ENCODE peak calls at places on chromosomes 7 and 10, in four cellular contexts. E is stomach, Q is nephron progenitor cell, S is DND-41. D is an unnamed sample.

GRCh38 chr7:7969306-7970112 is 913 bp downstream of the GLCCI1 start:
- DNase-seq in E (peak; percentile 33), S (peak; percentile 47), Q (peak; percentile 51), D (no peak)

GRCh38 chr7:150351587-150352194 is 10.3 kb upstream of the RARRES2 start:
- DNase-seq in E (no peak), S (no peak), Q (no peak), D (no peak)

GRCh38 chr10:22716943-22717342 is 2.6 kb upstream of the PIP4K2A start:
- DNase-seq in S (no peak), E (no peak), Q (no peak), D (no peak)

GRCh38 chr7:157211710-157212109 is 73.0 kb downstream of the UBE3C start:
- DNase-seq in S (no peak), Q (no peak), E (no peak), D (no peak)

GRCh38 chr7:139543801-139544603 is 20.5 kb downstream of the CLEC2L start:
- DNase-seq in S (peak; percentile 18), E (no peak), Q (peak; percentile 31), D (no peak)

GRCh38 chr7:82542665-82543064 is 99.1 kb upstream of the CACNA2D1 start:
- DNase-seq in S (no peak), Q (no peak), E (no peak), D (no peak)

GRCh38 chr7:54390565-54390964 is 151.6 kb upstream of the VSTM2A start:
- DNase-seq in Q (no peak), E (no peak), S (no peak), D (no peak)

GRCh38 chr10:16566202-16566805 is 44.6 kb upstream of the C1QL3 start:
- DNase-seq in Q (no peak), S (no peak), E (no peak), D (no peak)

GRCh38 chr7:103752995-103753394 is 236.5 kb downstream of the RELN start:
- DNase-seq in Q (no peak), S (no peak), E (no peak), D (no peak)

GRCh38 chr7:92785923-92786322 is 50.5 kb downstream of the CDK6 start:
- DNase-seq in E (no peak), Q (no peak), S (no peak), D (no peak)

GRCh38 chr10:92695679-92696605 is 6.2 kb downstream of the HHEX start:
- DNase-seq in Q (peak; percentile 62), S (no peak), E (no peak), D (no peak)

GRCh38 chr7:154767821-154768415 is 235.0 kb downstream of the PAXIP1 start:
- DNase-seq in Q (no peak), E (no peak), S (no peak), D (no peak)

GRCh38 chr10:22174442-22174841 is 43.4 kb downstream of the EBLN1 start:
- DNase-seq in E (no peak), Q (no peak), S (no peak), D (no peak)

GRCh38 chr7:92360387-92360786 is 86.9 kb upstream of the GATAD1 start:
- DNase-seq in E (no peak), Q (no peak), S (no peak), D (no peak)

GRCh38 chr7:129550673-129551360 is 48.5 kb downstream of the SMKR1 start:
- DNase-seq in S (no peak), E (no peak), Q (no peak), D (no peak)

GRCh38 chr7:127891144-127891543 is 140.1 kb downstream of the LRRC4 start:
- DNase-seq in Q (no peak), S (no peak), E (no peak), D (no peak)

GRCh38 chr7:137652721-137653120 is 194.1 kb downstream of the DGKI start:
- DNase-seq in E (no peak), S (no peak), Q (no peak), D (no peak)

GRCh38 chr10:124117511-124117785 is 24.1 kb upstream of the CHST15 start:
- DNase-seq in E (no peak), S (no peak), Q (no peak), D (no peak)

GRCh38 chr10:79102056-79102874 is 33.5 kb downstream of the ZMIZ1 start:
- DNase-seq in Q (peak; percentile 62), E (peak; percentile 65), S (peak; percentile 39), D (no peak)

GRCh38 chr7:70289067-70289466 is 690.8 kb downstream of the AUTS2 start:
- DNase-seq in E (no peak), S (no peak), Q (no peak), D (no peak)

GRCh38 chr10:35650894-35651293 is 8.8 kb upstream of the FZD8 start:
- DNase-seq in Q (no peak), S (no peak), E (no peak), D (no peak)

GRCh38 chr10:57964371-57964770 is 303.3 kb downstream of the IPMK start:
- DNase-seq in S (no peak), Q (no peak), E (no peak), D (no peak)

GRCh38 chr7:20998309-20998708 is 211.6 kb upstream of the SP8 start:
- DNase-seq in Q (no peak), S (no peak), E (no peak), D (no peak)

GRCh38 chr10:33136271-33136670 is 178.2 kb upstream of the ITGB1 start:
- DNase-seq in Q (no peak), S (no peak), E (no peak), D (no peak)

GRCh38 chr10:955127-955819 is 23.8 kb upstream of the LARP4B start:
- DNase-seq in Q (no peak), E (no peak), S (no peak), D (no peak)

GRCh38 chr10:60917331-60918280 is 26.4 kb downstream of the RHOBTB1 start:
- DNase-seq in S (no peak), Q (no peak), E (no peak), D (no peak)

GRCh38 chr7:112770051-112770450 is 20.1 kb downstream of the TMEM168 start:
- DNase-seq in E (no peak), S (no peak), Q (no peak), D (no peak)

GRCh38 chr7:78529392-78529791 is 730.8 kb downstream of the PHTF2 start:
- DNase-seq in S (no peak), Q (no peak), E (no peak), D (no peak)

GRCh38 chr10:128781636-128782035 is 655.4 kb upstream of the MKI67 start:
- DNase-seq in S (no peak), Q (no peak), E (no peak), D (peak; percentile 20)

GRCh38 chr7:75054744-75055527 is 18.7 kb downstream of the RCC1L start:
- DNase-seq in Q (no peak), S (no peak), E (no peak), D (no peak)

GRCh38 chr10:63819753-63820347 is 298.6 kb downstream of the REEP3 start:
- DNase-seq in E (peak; percentile 72), S (peak; percentile 35), Q (peak; percentile 79), D (no peak)

GRCh38 chr7:2554654-2555053 is 670 bp downstream of the BRAT1 start:
- DNase-seq in Q (no peak), E (no peak), S (peak; percentile 20), D (no peak)
- TF ChIP-seq CTCF in Q (no peak), E (no peak), S (no peak), D (no peak)

DNA sequence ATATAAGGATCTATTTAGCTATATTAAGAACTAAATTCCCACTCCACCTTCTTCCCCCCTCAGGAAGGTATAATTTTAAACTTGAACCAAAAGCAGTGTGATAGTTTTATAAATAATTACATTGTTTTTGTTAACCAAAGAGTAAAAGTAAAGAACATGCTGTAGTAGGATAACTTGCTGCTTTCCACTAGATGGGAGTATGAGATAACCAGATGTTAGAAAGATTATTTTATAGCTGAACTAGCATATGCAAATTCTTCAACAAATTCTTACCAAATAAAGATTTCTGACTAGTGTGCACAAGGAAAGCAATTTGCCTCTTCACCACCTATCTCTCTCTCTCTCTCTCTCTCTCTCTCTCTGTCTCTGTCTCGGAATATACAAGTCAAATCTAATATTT is 31.8 kb downstream of the TES start:
- DNase-seq in S (no peak), E (no peak), Q (no peak), D (no peak)
- TF ChIP-seq CTCF in S (peak; percentile 9), E (no peak), Q (no peak), D (no peak)

GRCh38 chr10:102813017-102813541 is 24.1 kb downstream of the CYP17A1 start:
- DNase-seq in E (no peak), S (no peak), Q (no peak), D (no peak)

GRCh38 chr10:102814456-102814871 is 22.7 kb downstream of the CYP17A1 start:
- DNase-seq in S (no peak), E (peak; percentile 53), Q (no peak), D (no peak)

GRCh38 chr10:102811346-102811745 is 25.9 kb downstream of the CYP17A1 start:
- DNase-seq in E (no peak), S (no peak), Q (no peak), D (no peak)

GRCh38 chr10:102813734-102814455 is 23.3 kb downstream of the CYP17A1 start:
- DNase-seq in S (no peak), Q (no peak), E (peak; percentile 72), D (no peak)

DNA sequence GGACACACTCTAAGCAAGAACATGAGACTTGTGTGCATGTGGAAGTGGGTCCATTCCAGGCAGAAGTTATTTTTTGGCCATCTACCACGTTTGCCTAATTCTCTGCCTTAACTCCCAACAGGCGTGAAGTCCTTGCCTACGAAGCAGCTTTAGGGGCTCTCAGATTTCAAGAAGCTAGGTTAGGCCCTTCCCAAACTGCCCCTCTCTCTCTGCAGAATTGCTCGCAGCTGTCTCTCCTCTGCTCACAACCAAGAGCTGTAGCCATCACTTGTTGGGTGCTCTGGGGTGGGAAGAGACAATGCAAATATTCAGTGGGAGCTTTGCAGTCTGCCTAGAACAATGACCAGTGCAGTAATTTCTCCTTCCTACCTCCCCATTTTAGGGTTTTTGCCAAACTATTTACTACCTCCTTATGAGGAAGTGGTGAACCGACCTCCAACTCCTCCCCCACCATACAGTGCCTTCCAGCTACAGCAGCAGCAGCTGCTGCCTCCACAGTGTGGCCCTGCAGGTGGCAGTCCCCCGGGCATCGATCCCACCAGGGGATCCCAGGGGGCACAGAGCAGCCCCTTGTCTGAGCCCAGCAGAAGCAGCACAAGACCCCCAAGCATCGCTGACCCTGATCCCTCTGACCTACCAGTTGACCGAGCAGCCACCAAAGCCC is 24.9 kb downstream of the CYP17A1 start:
- DNase-seq in E (no peak), Q (no peak), S (peak; percentile 87), D (no peak)
- TF ChIP-seq CTCF in E (no peak), Q (no peak), S (peak; percentile 64), D (no peak)

DNA sequence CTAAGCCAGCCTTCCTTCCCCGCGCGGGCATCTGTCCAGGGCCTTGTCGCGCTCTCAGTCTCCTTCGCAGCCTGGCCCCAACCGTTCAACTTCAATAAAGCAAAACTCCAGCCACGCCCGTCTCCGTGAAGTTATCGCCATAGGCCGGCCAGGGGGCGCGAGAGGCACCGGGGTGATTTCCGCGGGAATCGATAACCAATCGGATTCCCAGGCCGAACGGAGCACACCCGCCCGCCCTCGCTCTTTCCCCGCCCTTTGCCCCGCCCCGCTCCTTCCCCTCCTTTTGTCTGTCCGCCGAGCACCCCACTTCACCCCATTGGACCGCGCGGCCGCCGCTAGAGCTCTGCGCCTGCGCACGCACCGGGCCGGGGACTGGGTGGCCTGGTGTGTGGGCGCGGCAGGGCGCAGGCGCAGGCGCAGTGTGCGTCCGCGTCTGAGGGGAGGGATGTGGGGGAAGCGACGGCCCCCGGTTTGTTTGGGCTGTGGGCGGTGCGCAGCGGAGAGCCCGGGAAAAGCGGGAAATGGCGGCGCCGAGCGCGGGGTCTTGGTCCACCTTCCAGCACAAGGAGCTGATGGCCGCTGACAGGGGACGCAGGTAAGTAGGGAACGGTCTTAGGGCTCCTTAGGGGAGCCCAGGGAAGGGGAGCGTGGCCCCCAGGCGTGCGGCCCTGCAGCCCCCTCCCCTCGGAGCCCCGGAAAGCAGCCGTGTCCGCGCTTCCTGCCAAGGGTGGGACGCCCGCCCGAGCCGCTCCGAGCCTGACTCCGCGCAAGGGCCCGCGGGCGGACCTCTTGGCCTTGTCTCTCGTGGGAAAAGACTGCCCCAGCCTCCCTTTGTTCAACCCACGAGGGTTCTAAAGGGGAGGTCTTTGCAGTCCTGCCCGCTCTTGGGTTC is at the start of gene CASP2:
- DNase-seq in E (peak; percentile 99), Q (peak; percentile 97), S (peak; percentile 98), D (peak; percentile 99)
- TF ChIP-seq CTCF in E (no peak), Q (peak; percentile 11), S (peak; percentile 45), D (peak; percentile 39)

GRCh38 chr10:126256864-126257263 is 131.4 kb downstream of the ADAM12 start:
- DNase-seq in Q (peak; percentile 16), E (no peak), S (no peak), D (no peak)
- TF ChIP-seq CTCF in Q (peak; percentile 21), E (no peak), S (peak; percentile 18), D (peak; percentile 50)

D was measured in type B pancreatic cell.